ENCODE peak calls at places on chromosomes 1 and 21, in nine cellular contexts. One of them, this sample, is unnamed. For H3K4me1, the result is how much of the 10 kb centered on the place peaks cover.

GRCh38 chr1:242002528-242002927 is 3.6 kb upstream of the MAP1LC3C start:
- DNase-seq in K562: no peak
- DNase-seq in fibroblast of lung: no peak
- DNase-seq in left lung: no peak
- DNase-seq in A549: no peak
- DNase-seq in NT2/D1: no peak
- DNase-seq in CD8-positive, alpha-beta memory T cell: no peak
- DNase-seq in mucosa of descending colon: no peak
- DNase-seq in PC-3: no peak
- DNase-seq in this sample: no peak

GRCh38 chr1:99849413-99849743 is 783 bp upstream of the AGL start:
- DNase-seq in left lung: peak
- DNase-seq in K562: peak
- DNase-seq in A549: peak
- DNase-seq in mucosa of descending colon: no peak
- DNase-seq in NT2/D1: no peak
- DNase-seq in CD8-positive, alpha-beta memory T cell: no peak
- DNase-seq in PC-3: no peak
- DNase-seq in fibroblast of lung: no peak
- DNase-seq in this sample: no peak

GRCh38 chr1:201322653-201323510 is 39.6 kb downstream of the PKP1 start:
- DNase-seq in mucosa of descending colon: no peak
- DNase-seq in fibroblast of lung: no peak
- DNase-seq in A549: no peak
- DNase-seq in CD8-positive, alpha-beta memory T cell: no peak
- DNase-seq in PC-3: no peak
- DNase-seq in NT2/D1: no peak
- DNase-seq in left lung: no peak
- DNase-seq in K562: no peak
- DNase-seq in this sample: peak

GRCh38 chr1:40309374-40310128 is 7.5 kb downstream of the COL9A2 start:
- DNase-seq in mucosa of descending colon: no peak
- DNase-seq in CD8-positive, alpha-beta memory T cell: no peak
- DNase-seq in A549: no peak
- DNase-seq in K562: no peak
- DNase-seq in NT2/D1: no peak
- DNase-seq in left lung: no peak
- DNase-seq in fibroblast of lung: peak
- DNase-seq in PC-3: no peak
- DNase-seq in this sample: no peak

GRCh38 chr1:219582310-219582709 is 30.6 kb downstream of the ZC3H11B start:
- DNase-seq in A549: no peak
- DNase-seq in PC-3: peak
- DNase-seq in K562: no peak
- DNase-seq in NT2/D1: no peak
- DNase-seq in fibroblast of lung: peak
- DNase-seq in CD8-positive, alpha-beta memory T cell: no peak
- DNase-seq in mucosa of descending colon: no peak
- DNase-seq in left lung: no peak
- DNase-seq in this sample: no peak

GRCh38 chr1:41360074-41361027 is 883 bp upstream of the FOXO6 start:
- DNase-seq in K562: peak
- DNase-seq in fibroblast of lung: no peak
- DNase-seq in mucosa of descending colon: no peak
- DNase-seq in A549: peak
- DNase-seq in PC-3: peak
- DNase-seq in CD8-positive, alpha-beta memory T cell: no peak
- DNase-seq in NT2/D1: no peak
- DNase-seq in left lung: peak
- DNase-seq in this sample: peak

GRCh38 chr1:116491985-116492811 is 78.6 kb downstream of the CD58 start:
- DNase-seq in fibroblast of lung: peak
- DNase-seq in A549: no peak
- DNase-seq in K562: peak
- DNase-seq in mucosa of descending colon: no peak
- DNase-seq in CD8-positive, alpha-beta memory T cell: no peak
- DNase-seq in PC-3: peak
- DNase-seq in left lung: no peak
- DNase-seq in NT2/D1: no peak
- DNase-seq in this sample: no peak

GRCh38 chr1:184982002-184982954 is 8.0 kb upstream of the NIBAN1 start:
- DNase-seq in A549: peak
- DNase-seq in PC-3: peak
- DNase-seq in left lung: peak
- DNase-seq in mucosa of descending colon: peak
- DNase-seq in CD8-positive, alpha-beta memory T cell: peak
- DNase-seq in fibroblast of lung: peak
- DNase-seq in K562: peak
- DNase-seq in NT2/D1: peak
- DNase-seq in this sample: peak

GRCh38 chr1:166353162-166353561 is 186.4 kb upstream of the FAM78B start:
- DNase-seq in PC-3: no peak
- DNase-seq in CD8-positive, alpha-beta memory T cell: no peak
- DNase-seq in fibroblast of lung: no peak
- DNase-seq in K562: no peak
- DNase-seq in mucosa of descending colon: no peak
- DNase-seq in A549: no peak
- DNase-seq in NT2/D1: no peak
- DNase-seq in left lung: no peak
- DNase-seq in this sample: no peak

GRCh38 chr1:41802532-41803501 is 115.9 kb downstream of the HIVEP3 start:
- DNase-seq in fibroblast of lung: no peak
- DNase-seq in K562: no peak
- DNase-seq in NT2/D1: no peak
- DNase-seq in PC-3: peak
- DNase-seq in left lung: peak
- DNase-seq in mucosa of descending colon: no peak
- DNase-seq in CD8-positive, alpha-beta memory T cell: peak
- DNase-seq in A549: no peak
- DNase-seq in this sample: peak

GRCh38 chr21:33238146-33238545 is 8.4 kb downstream of the IFNAR2 start:
- DNase-seq in left lung: no peak
- DNase-seq in PC-3: no peak
- DNase-seq in A549: no peak
- DNase-seq in K562: no peak
- DNase-seq in CD8-positive, alpha-beta memory T cell: no peak
- DNase-seq in mucosa of descending colon: no peak
- DNase-seq in fibroblast of lung: peak
- DNase-seq in NT2/D1: no peak
- DNase-seq in this sample: no peak

GRCh38 chr21:33236799-33237198 is 7.1 kb downstream of the IFNAR2 start:
- DNase-seq in PC-3: no peak
- DNase-seq in A549: no peak
- DNase-seq in fibroblast of lung: peak
- DNase-seq in mucosa of descending colon: no peak
- DNase-seq in NT2/D1: no peak
- DNase-seq in left lung: no peak
- DNase-seq in CD8-positive, alpha-beta memory T cell: no peak
- DNase-seq in K562: no peak
- DNase-seq in this sample: no peak

GRCh38 chr21:33237446-33237845 is 7.7 kb downstream of the IFNAR2 start:
- DNase-seq in fibroblast of lung: no peak
- DNase-seq in left lung: no peak
- DNase-seq in mucosa of descending colon: no peak
- DNase-seq in K562: no peak
- DNase-seq in A549: no peak
- DNase-seq in PC-3: no peak
- DNase-seq in NT2/D1: no peak
- DNase-seq in CD8-positive, alpha-beta memory T cell: no peak
- DNase-seq in this sample: no peak

GRCh38 chr21:33240404-33240803 is 10.7 kb downstream of the IFNAR2 start:
- DNase-seq in CD8-positive, alpha-beta memory T cell: no peak
- DNase-seq in mucosa of descending colon: no peak
- DNase-seq in NT2/D1: no peak
- DNase-seq in fibroblast of lung: no peak
- DNase-seq in A549: no peak
- DNase-seq in K562: no peak
- DNase-seq in PC-3: no peak
- DNase-seq in left lung: no peak
- DNase-seq in this sample: no peak

DNA sequence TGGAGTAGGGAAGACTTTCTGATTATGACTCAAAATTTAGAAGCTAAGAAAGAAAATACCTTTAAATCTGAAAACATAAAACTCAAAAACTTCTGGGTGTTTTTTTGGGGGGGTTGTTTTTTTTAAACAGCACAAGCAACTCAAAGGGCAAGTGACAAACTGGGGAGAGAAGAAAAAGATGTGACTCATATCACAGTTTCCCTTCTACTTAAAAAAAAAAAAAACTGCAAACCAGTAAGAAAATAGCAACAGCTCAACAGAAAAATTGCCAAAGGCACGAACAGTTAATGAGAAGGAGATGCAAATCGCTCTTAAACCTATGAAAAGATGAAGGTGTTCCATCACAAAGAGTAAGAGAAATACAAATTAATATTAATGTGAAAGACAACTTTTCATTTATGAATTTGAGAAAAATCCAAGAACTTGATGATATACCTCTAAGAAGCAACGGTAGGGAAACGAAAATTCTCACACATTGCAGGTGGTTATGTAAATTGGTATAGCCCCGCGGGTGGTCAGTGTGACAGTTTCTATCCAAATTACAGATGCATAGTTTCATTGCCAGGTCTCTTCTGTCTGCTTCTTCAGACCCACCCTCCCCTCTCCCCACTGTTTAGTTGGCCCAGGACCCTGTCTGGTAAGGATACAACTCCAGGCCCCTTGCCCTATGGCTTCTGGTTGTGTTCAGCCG is 9.0 kb downstream of the IFNAR2 start:
- DNase-seq in K562: no peak
- DNase-seq in NT2/D1: no peak
- DNase-seq in mucosa of descending colon: no peak
- DNase-seq in A549: no peak
- DNase-seq in PC-3: no peak
- DNase-seq in CD8-positive, alpha-beta memory T cell: no peak
- DNase-seq in fibroblast of lung: peak
- DNase-seq in left lung: no peak
- DNase-seq in this sample: no peak
- H3K4me1 ChIP-seq in K562: under half
- H3K4me1 ChIP-seq in NT2/D1: under half
- H3K4me1 ChIP-seq in mucosa of descending colon: under half
- H3K4me1 ChIP-seq in A549: under half
- H3K4me1 ChIP-seq in PC-3: under half
- H3K4me1 ChIP-seq in CD8-positive, alpha-beta memory T cell: half or more
- H3K4me1 ChIP-seq in fibroblast of lung: under half
- H3K4me1 ChIP-seq in left lung: half or more
- H3K4me1 ChIP-seq in this sample: under half

DNA sequence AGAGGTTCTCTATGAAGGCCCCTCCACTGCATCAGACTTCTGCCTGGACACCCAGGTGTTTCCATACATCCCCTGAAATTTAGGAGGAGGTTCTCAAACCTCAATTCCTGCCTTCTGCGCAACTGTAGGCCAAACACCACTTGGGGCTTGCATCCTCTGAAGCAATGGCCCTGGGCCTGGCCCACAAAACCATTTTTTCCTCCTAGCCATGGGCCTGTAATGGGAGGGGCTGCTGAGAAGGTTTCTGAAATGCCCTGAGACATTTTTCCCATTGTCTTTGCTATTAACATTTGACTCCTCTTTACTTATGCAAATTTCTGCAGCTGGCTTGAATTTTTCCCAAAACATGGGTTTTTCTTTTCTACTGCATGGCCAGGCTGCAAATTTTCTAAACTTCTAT is 37.9 kb upstream of the PTPRC start:
- DNase-seq in PC-3: no peak
- DNase-seq in NT2/D1: peak
- DNase-seq in left lung: no peak
- DNase-seq in A549: no peak
- DNase-seq in CD8-positive, alpha-beta memory T cell: no peak
- DNase-seq in fibroblast of lung: no peak
- DNase-seq in K562: no peak
- DNase-seq in mucosa of descending colon: no peak
- DNase-seq in this sample: no peak
- H3K4me1 ChIP-seq in PC-3: under half
- H3K4me1 ChIP-seq in NT2/D1: under half
- H3K4me1 ChIP-seq in left lung: under half
- H3K4me1 ChIP-seq in A549: under half
- H3K4me1 ChIP-seq in CD8-positive, alpha-beta memory T cell: half or more
- H3K4me1 ChIP-seq in fibroblast of lung: under half
- H3K4me1 ChIP-seq in K562: under half
- H3K4me1 ChIP-seq in mucosa of descending colon: under half
- H3K4me1 ChIP-seq in this sample: under half

GRCh38 chr1:246792603-246793002 is 68.4 kb downstream of the SCCPDH start:
- DNase-seq in PC-3: no peak
- DNase-seq in fibroblast of lung: no peak
- DNase-seq in left lung: no peak
- DNase-seq in K562: no peak
- DNase-seq in mucosa of descending colon: no peak
- DNase-seq in CD8-positive, alpha-beta memory T cell: no peak
- DNase-seq in A549: no peak
- DNase-seq in NT2/D1: no peak
- DNase-seq in this sample: peak
- H3K4me1 ChIP-seq in PC-3: under half
- H3K4me1 ChIP-seq in fibroblast of lung: under half
- H3K4me1 ChIP-seq in left lung: under half
- H3K4me1 ChIP-seq in K562: under half
- H3K4me1 ChIP-seq in mucosa of descending colon: under half
- H3K4me1 ChIP-seq in CD8-positive, alpha-beta memory T cell: under half
- H3K4me1 ChIP-seq in A549: under half
- H3K4me1 ChIP-seq in NT2/D1: under half
- H3K4me1 ChIP-seq in this sample: under half

DNA sequence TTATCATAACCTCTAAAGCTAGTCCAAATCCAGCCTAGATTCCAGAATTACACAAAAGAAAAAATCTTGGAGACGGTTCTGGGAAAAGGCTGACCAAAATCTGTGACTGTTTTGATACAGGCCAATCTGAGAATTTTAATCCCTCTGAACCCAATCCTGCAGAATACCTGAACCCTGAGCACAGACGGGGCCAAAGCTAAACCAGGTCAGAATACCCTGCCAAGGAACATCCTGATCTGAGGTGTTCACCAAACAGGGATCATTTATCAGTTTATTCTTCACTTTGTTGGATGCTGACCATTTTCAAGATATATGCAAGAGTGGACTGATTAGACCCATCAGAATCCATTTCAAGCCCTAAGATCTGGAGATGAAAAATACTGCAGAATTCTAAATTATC is 3.6 kb downstream of the RC3H1 start:
- DNase-seq in CD8-positive, alpha-beta memory T cell: no peak
- DNase-seq in fibroblast of lung: no peak
- DNase-seq in PC-3: no peak
- DNase-seq in NT2/D1: no peak
- DNase-seq in left lung: no peak
- DNase-seq in K562: no peak
- DNase-seq in A549: no peak
- DNase-seq in mucosa of descending colon: no peak
- DNase-seq in this sample: no peak
- H3K4me1 ChIP-seq in CD8-positive, alpha-beta memory T cell: half or more
- H3K4me1 ChIP-seq in fibroblast of lung: under half
- H3K4me1 ChIP-seq in PC-3: under half
- H3K4me1 ChIP-seq in NT2/D1: under half
- H3K4me1 ChIP-seq in left lung: half or more
- H3K4me1 ChIP-seq in K562: under half
- H3K4me1 ChIP-seq in A549: half or more
- H3K4me1 ChIP-seq in mucosa of descending colon: under half
- H3K4me1 ChIP-seq in this sample: half or more

DNA sequence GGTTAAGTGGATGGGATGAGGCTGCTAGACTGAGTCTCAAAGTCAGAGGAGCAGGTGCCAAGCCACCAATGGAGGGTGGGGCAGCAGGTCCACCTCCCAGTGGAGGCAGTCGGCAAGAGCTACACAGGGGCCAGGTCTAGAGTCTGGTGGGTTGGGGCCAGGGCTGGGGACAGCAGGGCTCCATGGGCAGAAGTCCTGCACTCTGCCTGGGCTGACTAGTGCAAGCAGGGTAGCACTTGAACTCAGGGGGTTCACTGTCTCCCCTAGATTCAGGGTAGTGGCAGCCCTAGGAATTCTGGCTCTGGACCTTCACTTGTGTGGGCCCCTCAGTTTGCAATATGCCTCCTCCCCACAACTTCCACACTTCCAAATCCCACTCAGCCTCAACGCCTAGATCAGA is 66.2 kb downstream of the SYT6 start:
- DNase-seq in left lung: no peak
- DNase-seq in NT2/D1: no peak
- DNase-seq in mucosa of descending colon: no peak
- DNase-seq in fibroblast of lung: no peak
- DNase-seq in A549: no peak
- DNase-seq in K562: no peak
- DNase-seq in CD8-positive, alpha-beta memory T cell: no peak
- DNase-seq in PC-3: no peak
- DNase-seq in this sample: no peak
- H3K4me1 ChIP-seq in left lung: under half
- H3K4me1 ChIP-seq in NT2/D1: under half
- H3K4me1 ChIP-seq in mucosa of descending colon: under half
- H3K4me1 ChIP-seq in fibroblast of lung: under half
- H3K4me1 ChIP-seq in A549: under half
- H3K4me1 ChIP-seq in K562: under half
- H3K4me1 ChIP-seq in CD8-positive, alpha-beta memory T cell: under half
- H3K4me1 ChIP-seq in PC-3: under half
- H3K4me1 ChIP-seq in this sample: under half

This sample was measured in suprapubic skin.